ENCODE peak calls at places on chromosomes 1 and 21, in four cellular contexts. J is lower leg skin; N is colonic mucosa; E is CD4-positive, alpha-beta T cell. L is an unnamed sample.

GRCh38 chr1:113255038-113255727 is 135.1 kb upstream of the MAGI3 start:
- DNase-seq in J (no peak), N (no peak), E (no peak), L (no peak)

GRCh38 chr1:30881266-30882181 is 27.0 kb downstream of the SDC3 start:
- DNase-seq in E (no peak), N (no peak), J (no peak), L (no peak)

GRCh38 chr1:110616587-110616986 is 10.4 kb upstream of the KCNA2 start:
- DNase-seq in J (no peak), N (no peak), E (no peak), L (no peak)

GRCh38 chr1:14987829-14988603 is 165.5 kb upstream of the TMEM51 start:
- DNase-seq in J (no peak), N (no peak), E (no peak), L (no peak)

GRCh38 chr1:25563330-25564215 is 20.2 kb downstream of the LDLRAP1 start:
- DNase-seq in J (no peak), E (no peak), N (no peak), L (no peak)

GRCh38 chr1:1123581-1124507 is 8.0 kb upstream of the C1orf159 start:
- DNase-seq in E (no peak), N (no peak), J (no peak), L (no peak)

GRCh38 chr1:46133181-46133658 is 791 bp upstream of the PIK3R3 start:
- DNase-seq in J (no peak), N (no peak), E (no peak), L (peak)

GRCh38 chr1:9878421-9878820 is 31.6 kb downstream of the CTNNBIP1 start:
- DNase-seq in N (no peak), E (no peak), J (no peak), L (no peak)

GRCh38 chr1:69263982-69264381 is 303.7 kb upstream of the LRRC7 start:
- DNase-seq in J (no peak), N (no peak), E (no peak), L (no peak)

GRCh38 chr1:168392958-168393357 is 112.3 kb downstream of the TBX19 start:
- DNase-seq in E (no peak), J (no peak), N (no peak), L (no peak)

GRCh38 chr1:18398791-18399551 is 81.8 kb upstream of the KLHDC7A start:
- DNase-seq in N (no peak), E (no peak), J (no peak), L (no peak)

GRCh38 chr1:24151175-24151533 is 8.2 kb upstream of the IL22RA1 start:
- DNase-seq in N (peak), J (no peak), E (no peak), L (no peak)

GRCh38 chr1:89198500-89199072 is at the start of gene GBP4:
- DNase-seq in J (no peak), E (peak), N (peak), L (no peak)

GRCh38 chr1:53765656-53766055 is 26.7 kb upstream of the GLIS1 start:
- DNase-seq in J (no peak), E (no peak), N (no peak), L (no peak)

GRCh38 chr1:235454021-235454420 is 50.2 kb downstream of the B3GALNT2 start:
- DNase-seq in E (no peak), N (no peak), J (no peak), L (no peak)
- TF ChIP-seq CTCF in E (no peak), N (no peak), J (no peak), L (no peak)

GRCh38 chr1:6456800-6457466 is 9.0 kb downstream of the TNFRSF25 start:
- DNase-seq in N (no peak), E (no peak), J (no peak), L (no peak)

GRCh38 chr1:6450943-6451373 is 15.0 kb downstream of the TNFRSF25 start:
- DNase-seq in E (no peak), J (no peak), N (peak), L (no peak)

GRCh38 chr1:6450005-6450450 is 15.9 kb downstream of the TNFRSF25 start:
- DNase-seq in N (no peak), J (no peak), E (no peak), L (no peak)

GRCh38 chr1:6459850-6460265 is 6.1 kb downstream of the TNFRSF25 start:
- DNase-seq in E (peak), N (peak), J (no peak), L (no peak)

GRCh38 chr1:6454856-6455751 is 10.9 kb downstream of the TNFRSF25 start:
- DNase-seq in J (no peak), N (no peak), E (no peak), L (no peak)
- TF ChIP-seq CTCF in J (no peak), N (no peak), E (no peak), L (no peak)

GRCh38 chr1:194420706-194421105 is 1234.3 kb upstream of the B3GALT2 start:
- DNase-seq in J (no peak), E (no peak), N (no peak), L (no peak)

GRCh38 chr1:194419721-194420120 is 1233.3 kb upstream of the B3GALT2 start:
- DNase-seq in N (no peak), E (no peak), J (no peak), L (no peak)
- TF ChIP-seq CTCF in N (no peak), E (no peak), J (no peak), L (no peak)

DNA sequence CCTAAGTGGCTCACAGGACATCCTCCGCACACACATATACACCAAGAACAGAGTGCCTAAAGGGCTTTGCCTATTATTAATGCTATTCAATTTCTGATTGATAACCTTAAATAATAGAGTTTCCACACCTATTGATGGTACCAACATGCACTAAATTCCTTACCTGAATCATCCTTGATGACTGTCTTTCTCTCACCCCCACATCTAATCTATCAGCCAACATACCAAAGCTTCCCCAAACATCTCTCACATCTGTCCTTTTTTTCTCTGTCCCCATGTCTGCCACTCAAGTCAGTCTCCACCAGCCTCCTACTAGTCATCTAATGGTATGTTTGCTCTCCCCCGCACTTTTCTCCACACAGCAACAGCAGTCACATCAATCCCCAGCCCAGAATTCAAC is 174.4 kb downstream of the DSCAM start:
- DNase-seq in N (no peak), J (no peak), E (no peak), L (no peak)
- TF ChIP-seq CTCF in N (no peak), J (no peak), E (no peak), L (no peak)

DNA sequence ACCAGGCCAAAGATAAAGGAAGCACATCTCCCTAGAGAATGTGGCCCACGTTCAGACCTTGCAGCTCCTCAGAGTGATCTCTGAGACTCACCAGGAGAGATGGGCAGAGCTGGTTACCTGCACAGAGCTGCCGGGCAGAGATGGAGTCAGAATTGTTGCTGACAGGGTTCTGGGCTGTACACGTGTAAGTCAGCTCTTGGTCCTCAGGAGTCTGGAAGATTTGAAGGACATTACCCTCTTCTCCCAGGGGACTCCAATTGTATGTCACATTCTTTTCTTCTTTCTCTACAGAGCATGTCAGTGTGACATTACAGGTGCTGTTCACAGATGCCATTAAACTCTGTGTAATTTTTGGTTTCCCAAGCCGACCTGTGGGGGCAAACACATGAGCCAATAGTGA is 25.5 kb downstream of the CD84 start:
- DNase-seq in J (no peak), E (no peak), N (no peak), L (no peak)
- TF ChIP-seq CTCF in J (no peak), E (no peak), N (no peak), L (no peak)

GRCh38 chr1:181676269-181676668 is 193.0 kb downstream of the CACNA1E start:
- DNase-seq in E (no peak), N (peak), J (no peak), L (no peak)
- TF ChIP-seq CTCF in E (no peak), N (peak), J (no peak), L (no peak)

L was measured in omental fat pad.